ENCODE peak calls at places on chromosome 12, in ten cellular contexts. One of them, this sample, is unnamed.
A peak's percentile ranks its signal among the peaks of the same experiment; 100 is the strongest.

GRCh38 chr12:56957229-56958052 is at the start of gene RDH16:
- DNase-seq in activated CD8-positive, alpha-beta memory T cell treated with anti-CD3 and anti-CD28 coated beads, Interleukin-2, amount 50 U/mL, for 48 hours: no peak
- DNase-seq in activated CD4-positive, alpha-beta T cell treated with anti-CD3 and anti-CD28 coated beads, Interleukin-2, amount 50 U/mL, for 4 hours: no peak
- DNase-seq in amygdala: no peak
- DNase-seq in T1000: no peak
- DNase-seq in stimulated activated CD4-positive, alpha-beta T cell treated with anti-CD3 and anti-CD28 coated beads, Interleukin-2, amount 100 ng/mL, for 24 hours: no peak
- DNase-seq in hippocampal formation: no peak
- DNase-seq in GM20000: peak; percentile 2
- DNase-seq in bronchial epithelial cell: peak; percentile 93
- DNase-seq in AML-193: no peak
- DNase-seq in this sample: peak; percentile 78

GRCh38 chr12:132441871-132442863 is 47.8 kb upstream of the FBRSL1 start:
- DNase-seq in activated CD8-positive, alpha-beta memory T cell treated with anti-CD3 and anti-CD28 coated beads, Interleukin-2, amount 50 U/mL, for 48 hours: no peak
- DNase-seq in activated CD4-positive, alpha-beta T cell treated with anti-CD3 and anti-CD28 coated beads, Interleukin-2, amount 50 U/mL, for 4 hours: no peak
- DNase-seq in amygdala: no peak
- DNase-seq in T1000: no peak
- DNase-seq in stimulated activated CD4-positive, alpha-beta T cell treated with anti-CD3 and anti-CD28 coated beads, Interleukin-2, amount 100 ng/mL, for 24 hours: no peak
- DNase-seq in hippocampal formation: no peak
- DNase-seq in GM20000: no peak
- DNase-seq in bronchial epithelial cell: no peak
- DNase-seq in AML-193: no peak
- DNase-seq in this sample: no peak

GRCh38 chr12:12890815-12891645 is at the start of gene GPRC5A:
- DNase-seq in activated CD8-positive, alpha-beta memory T cell treated with anti-CD3 and anti-CD28 coated beads, Interleukin-2, amount 50 U/mL, for 48 hours: peak; percentile 70
- DNase-seq in activated CD4-positive, alpha-beta T cell treated with anti-CD3 and anti-CD28 coated beads, Interleukin-2, amount 50 U/mL, for 4 hours: peak; percentile 21
- DNase-seq in amygdala: no peak
- DNase-seq in T1000: peak; percentile 95
- DNase-seq in stimulated activated CD4-positive, alpha-beta T cell treated with anti-CD3 and anti-CD28 coated beads, Interleukin-2, amount 100 ng/mL, for 24 hours: peak; percentile 36
- DNase-seq in hippocampal formation: no peak
- DNase-seq in GM20000: peak; percentile 54
- DNase-seq in bronchial epithelial cell: peak; percentile 89
- DNase-seq in AML-193: no peak
- DNase-seq in this sample: peak; percentile 87

GRCh38 chr12:12872139-12872933 is 19.0 kb upstream of the GPRC5A start:
- DNase-seq in activated CD8-positive, alpha-beta memory T cell treated with anti-CD3 and anti-CD28 coated beads, Interleukin-2, amount 50 U/mL, for 48 hours: no peak
- DNase-seq in activated CD4-positive, alpha-beta T cell treated with anti-CD3 and anti-CD28 coated beads, Interleukin-2, amount 50 U/mL, for 4 hours: no peak
- DNase-seq in amygdala: no peak
- DNase-seq in T1000: peak; percentile 50
- DNase-seq in stimulated activated CD4-positive, alpha-beta T cell treated with anti-CD3 and anti-CD28 coated beads, Interleukin-2, amount 100 ng/mL, for 24 hours: no peak
- DNase-seq in hippocampal formation: no peak
- DNase-seq in GM20000: no peak
- DNase-seq in bronchial epithelial cell: peak; percentile 99
- DNase-seq in AML-193: no peak
- DNase-seq in this sample: peak; percentile 73

GRCh38 chr12:124538194-124539082 is 29.0 kb downstream of the NCOR2 start:
- DNase-seq in activated CD8-positive, alpha-beta memory T cell treated with anti-CD3 and anti-CD28 coated beads, Interleukin-2, amount 50 U/mL, for 48 hours: no peak
- DNase-seq in activated CD4-positive, alpha-beta T cell treated with anti-CD3 and anti-CD28 coated beads, Interleukin-2, amount 50 U/mL, for 4 hours: no peak
- DNase-seq in amygdala: no peak
- DNase-seq in T1000: no peak
- DNase-seq in stimulated activated CD4-positive, alpha-beta T cell treated with anti-CD3 and anti-CD28 coated beads, Interleukin-2, amount 100 ng/mL, for 24 hours: no peak
- DNase-seq in hippocampal formation: no peak
- DNase-seq in GM20000: no peak
- DNase-seq in bronchial epithelial cell: no peak
- DNase-seq in AML-193: no peak
- DNase-seq in this sample: no peak

GRCh38 chr12:67667276-67668073 is 18.9 kb downstream of the DYRK2 start:
- DNase-seq in activated CD8-positive, alpha-beta memory T cell treated with anti-CD3 and anti-CD28 coated beads, Interleukin-2, amount 50 U/mL, for 48 hours: no peak
- DNase-seq in activated CD4-positive, alpha-beta T cell treated with anti-CD3 and anti-CD28 coated beads, Interleukin-2, amount 50 U/mL, for 4 hours: no peak
- DNase-seq in amygdala: no peak
- DNase-seq in T1000: no peak
- DNase-seq in stimulated activated CD4-positive, alpha-beta T cell treated with anti-CD3 and anti-CD28 coated beads, Interleukin-2, amount 100 ng/mL, for 24 hours: no peak
- DNase-seq in hippocampal formation: no peak
- DNase-seq in GM20000: no peak
- DNase-seq in bronchial epithelial cell: no peak
- DNase-seq in AML-193: no peak
- DNase-seq in this sample: no peak

GRCh38 chr12:3299929-3300832 is 190.8 kb upstream of the PRMT8 start:
- DNase-seq in activated CD8-positive, alpha-beta memory T cell treated with anti-CD3 and anti-CD28 coated beads, Interleukin-2, amount 50 U/mL, for 48 hours: peak; percentile 89
- DNase-seq in activated CD4-positive, alpha-beta T cell treated with anti-CD3 and anti-CD28 coated beads, Interleukin-2, amount 50 U/mL, for 4 hours: peak; percentile 73
- DNase-seq in amygdala: peak; percentile 70
- DNase-seq in T1000: peak; percentile 95
- DNase-seq in stimulated activated CD4-positive, alpha-beta T cell treated with anti-CD3 and anti-CD28 coated beads, Interleukin-2, amount 100 ng/mL, for 24 hours: peak; percentile 85
- DNase-seq in hippocampal formation: peak; percentile 88
- DNase-seq in GM20000: peak; percentile 82
- DNase-seq in bronchial epithelial cell: peak; percentile 99
- DNase-seq in AML-193: peak; percentile 56
- DNase-seq in this sample: peak; percentile 88

GRCh38 chr12:124523071-124523470 is 44.3 kb downstream of the NCOR2 start:
- DNase-seq in activated CD8-positive, alpha-beta memory T cell treated with anti-CD3 and anti-CD28 coated beads, Interleukin-2, amount 50 U/mL, for 48 hours: no peak
- DNase-seq in activated CD4-positive, alpha-beta T cell treated with anti-CD3 and anti-CD28 coated beads, Interleukin-2, amount 50 U/mL, for 4 hours: no peak
- DNase-seq in amygdala: peak; percentile 51
- DNase-seq in T1000: no peak
- DNase-seq in stimulated activated CD4-positive, alpha-beta T cell treated with anti-CD3 and anti-CD28 coated beads, Interleukin-2, amount 100 ng/mL, for 24 hours: no peak
- DNase-seq in hippocampal formation: no peak
- DNase-seq in GM20000: no peak
- DNase-seq in bronchial epithelial cell: peak; percentile 50
- DNase-seq in AML-193: no peak
- DNase-seq in this sample: no peak

GRCh38 chr12:123398177-123398916 is 14.4 kb downstream of the KMT5A start:
- DNase-seq in activated CD8-positive, alpha-beta memory T cell treated with anti-CD3 and anti-CD28 coated beads, Interleukin-2, amount 50 U/mL, for 48 hours: no peak
- DNase-seq in activated CD4-positive, alpha-beta T cell treated with anti-CD3 and anti-CD28 coated beads, Interleukin-2, amount 50 U/mL, for 4 hours: no peak
- DNase-seq in amygdala: no peak
- DNase-seq in T1000: no peak
- DNase-seq in stimulated activated CD4-positive, alpha-beta T cell treated with anti-CD3 and anti-CD28 coated beads, Interleukin-2, amount 100 ng/mL, for 24 hours: no peak
- DNase-seq in hippocampal formation: peak; percentile 50
- DNase-seq in GM20000: no peak
- DNase-seq in bronchial epithelial cell: no peak
- DNase-seq in AML-193: no peak
- DNase-seq in this sample: no peak

GRCh38 chr12:117489671-117490070 is 128.2 kb upstream of the NOS1 start:
- DNase-seq in activated CD8-positive, alpha-beta memory T cell treated with anti-CD3 and anti-CD28 coated beads, Interleukin-2, amount 50 U/mL, for 48 hours: no peak
- DNase-seq in activated CD4-positive, alpha-beta T cell treated with anti-CD3 and anti-CD28 coated beads, Interleukin-2, amount 50 U/mL, for 4 hours: no peak
- DNase-seq in amygdala: no peak
- DNase-seq in T1000: no peak
- DNase-seq in stimulated activated CD4-positive, alpha-beta T cell treated with anti-CD3 and anti-CD28 coated beads, Interleukin-2, amount 100 ng/mL, for 24 hours: no peak
- DNase-seq in hippocampal formation: no peak
- DNase-seq in GM20000: no peak
- DNase-seq in bronchial epithelial cell: no peak
- DNase-seq in AML-193: no peak
- DNase-seq in this sample: no peak

GRCh38 chr12:69873429-69873828 is 48.4 kb downstream of the MYRFL start:
- DNase-seq in activated CD8-positive, alpha-beta memory T cell treated with anti-CD3 and anti-CD28 coated beads, Interleukin-2, amount 50 U/mL, for 48 hours: no peak
- DNase-seq in activated CD4-positive, alpha-beta T cell treated with anti-CD3 and anti-CD28 coated beads, Interleukin-2, amount 50 U/mL, for 4 hours: no peak
- DNase-seq in amygdala: no peak
- DNase-seq in T1000: no peak
- DNase-seq in stimulated activated CD4-positive, alpha-beta T cell treated with anti-CD3 and anti-CD28 coated beads, Interleukin-2, amount 100 ng/mL, for 24 hours: no peak
- DNase-seq in hippocampal formation: no peak
- DNase-seq in GM20000: no peak
- DNase-seq in bronchial epithelial cell: peak; percentile 81
- DNase-seq in AML-193: no peak
- DNase-seq in this sample: peak; percentile 57

GRCh38 chr12:32609966-32610365 is 69.1 kb upstream of the DNM1L start:
- DNase-seq in activated CD8-positive, alpha-beta memory T cell treated with anti-CD3 and anti-CD28 coated beads, Interleukin-2, amount 50 U/mL, for 48 hours: no peak
- DNase-seq in activated CD4-positive, alpha-beta T cell treated with anti-CD3 and anti-CD28 coated beads, Interleukin-2, amount 50 U/mL, for 4 hours: no peak
- DNase-seq in amygdala: no peak
- DNase-seq in T1000: no peak
- DNase-seq in stimulated activated CD4-positive, alpha-beta T cell treated with anti-CD3 and anti-CD28 coated beads, Interleukin-2, amount 100 ng/mL, for 24 hours: no peak
- DNase-seq in hippocampal formation: no peak
- DNase-seq in GM20000: no peak
- DNase-seq in bronchial epithelial cell: no peak
- DNase-seq in AML-193: no peak
- DNase-seq in this sample: no peak

GRCh38 chr12:121036810-121037326 is 2.2 kb downstream of the OASL start:
- DNase-seq in activated CD8-positive, alpha-beta memory T cell treated with anti-CD3 and anti-CD28 coated beads, Interleukin-2, amount 50 U/mL, for 48 hours: peak; percentile 62
- DNase-seq in activated CD4-positive, alpha-beta T cell treated with anti-CD3 and anti-CD28 coated beads, Interleukin-2, amount 50 U/mL, for 4 hours: peak; percentile 33
- DNase-seq in amygdala: no peak
- DNase-seq in T1000: no peak
- DNase-seq in stimulated activated CD4-positive, alpha-beta T cell treated with anti-CD3 and anti-CD28 coated beads, Interleukin-2, amount 100 ng/mL, for 24 hours: peak; percentile 60
- DNase-seq in hippocampal formation: no peak
- DNase-seq in GM20000: no peak
- DNase-seq in bronchial epithelial cell: peak; percentile 66
- DNase-seq in AML-193: no peak
- DNase-seq in this sample: peak; percentile 79

GRCh38 chr12:67742461-67742860 is 93.9 kb downstream of the DYRK2 start:
- DNase-seq in activated CD8-positive, alpha-beta memory T cell treated with anti-CD3 and anti-CD28 coated beads, Interleukin-2, amount 50 U/mL, for 48 hours: no peak
- DNase-seq in activated CD4-positive, alpha-beta T cell treated with anti-CD3 and anti-CD28 coated beads, Interleukin-2, amount 50 U/mL, for 4 hours: no peak
- DNase-seq in amygdala: no peak
- DNase-seq in T1000: no peak
- DNase-seq in stimulated activated CD4-positive, alpha-beta T cell treated with anti-CD3 and anti-CD28 coated beads, Interleukin-2, amount 100 ng/mL, for 24 hours: no peak
- DNase-seq in hippocampal formation: no peak
- DNase-seq in GM20000: no peak
- DNase-seq in bronchial epithelial cell: no peak
- DNase-seq in AML-193: no peak
- DNase-seq in this sample: no peak

GRCh38 chr12:124665516-124665915 is 98.1 kb upstream of the NCOR2 start:
- DNase-seq in activated CD8-positive, alpha-beta memory T cell treated with anti-CD3 and anti-CD28 coated beads, Interleukin-2, amount 50 U/mL, for 48 hours: no peak
- DNase-seq in activated CD4-positive, alpha-beta T cell treated with anti-CD3 and anti-CD28 coated beads, Interleukin-2, amount 50 U/mL, for 4 hours: no peak
- DNase-seq in amygdala: no peak
- DNase-seq in T1000: no peak
- DNase-seq in stimulated activated CD4-positive, alpha-beta T cell treated with anti-CD3 and anti-CD28 coated beads, Interleukin-2, amount 100 ng/mL, for 24 hours: no peak
- DNase-seq in hippocampal formation: no peak
- DNase-seq in GM20000: no peak
- DNase-seq in bronchial epithelial cell: no peak
- DNase-seq in AML-193: no peak
- DNase-seq in this sample: no peak

GRCh38 chr12:122855985-122856831 is 21.0 kb downstream of the HIP1R start:
- DNase-seq in activated CD8-positive, alpha-beta memory T cell treated with anti-CD3 and anti-CD28 coated beads, Interleukin-2, amount 50 U/mL, for 48 hours: no peak
- DNase-seq in activated CD4-positive, alpha-beta T cell treated with anti-CD3 and anti-CD28 coated beads, Interleukin-2, amount 50 U/mL, for 4 hours: no peak
- DNase-seq in amygdala: no peak
- DNase-seq in T1000: no peak
- DNase-seq in stimulated activated CD4-positive, alpha-beta T cell treated with anti-CD3 and anti-CD28 coated beads, Interleukin-2, amount 100 ng/mL, for 24 hours: no peak
- DNase-seq in hippocampal formation: no peak
- DNase-seq in GM20000: no peak
- DNase-seq in bronchial epithelial cell: no peak
- DNase-seq in AML-193: no peak
- DNase-seq in this sample: no peak

GRCh38 chr12:85948340-85948739 is 74.2 kb downstream of the NTS start:
- DNase-seq in activated CD8-positive, alpha-beta memory T cell treated with anti-CD3 and anti-CD28 coated beads, Interleukin-2, amount 50 U/mL, for 48 hours: no peak
- DNase-seq in activated CD4-positive, alpha-beta T cell treated with anti-CD3 and anti-CD28 coated beads, Interleukin-2, amount 50 U/mL, for 4 hours: no peak
- DNase-seq in amygdala: no peak
- DNase-seq in T1000: no peak
- DNase-seq in stimulated activated CD4-positive, alpha-beta T cell treated with anti-CD3 and anti-CD28 coated beads, Interleukin-2, amount 100 ng/mL, for 24 hours: no peak
- DNase-seq in hippocampal formation: no peak
- DNase-seq in GM20000: no peak
- DNase-seq in bronchial epithelial cell: no peak
- DNase-seq in AML-193: no peak
- DNase-seq in this sample: no peak

GRCh38 chr12:39986674-39987073 is 119.2 kb downstream of the SLC2A13 start:
- DNase-seq in activated CD8-positive, alpha-beta memory T cell treated with anti-CD3 and anti-CD28 coated beads, Interleukin-2, amount 50 U/mL, for 48 hours: no peak
- DNase-seq in activated CD4-positive, alpha-beta T cell treated with anti-CD3 and anti-CD28 coated beads, Interleukin-2, amount 50 U/mL, for 4 hours: no peak
- DNase-seq in amygdala: no peak
- DNase-seq in T1000: no peak
- DNase-seq in stimulated activated CD4-positive, alpha-beta T cell treated with anti-CD3 and anti-CD28 coated beads, Interleukin-2, amount 100 ng/mL, for 24 hours: no peak
- DNase-seq in hippocampal formation: no peak
- DNase-seq in GM20000: no peak
- DNase-seq in bronchial epithelial cell: peak; percentile 86
- DNase-seq in AML-193: no peak
- DNase-seq in this sample: no peak

GRCh38 chr12:47986832-47987231 is 17.4 kb downstream of the COL2A1 start:
- DNase-seq in activated CD8-positive, alpha-beta memory T cell treated with anti-CD3 and anti-CD28 coated beads, Interleukin-2, amount 50 U/mL, for 48 hours: no peak
- DNase-seq in activated CD4-positive, alpha-beta T cell treated with anti-CD3 and anti-CD28 coated beads, Interleukin-2, amount 50 U/mL, for 4 hours: no peak
- DNase-seq in amygdala: no peak
- DNase-seq in T1000: no peak
- DNase-seq in stimulated activated CD4-positive, alpha-beta T cell treated with anti-CD3 and anti-CD28 coated beads, Interleukin-2, amount 100 ng/mL, for 24 hours: no peak
- DNase-seq in hippocampal formation: no peak
- DNase-seq in GM20000: no peak
- DNase-seq in bronchial epithelial cell: no peak
- DNase-seq in AML-193: no peak
- DNase-seq in this sample: no peak

GRCh38 chr12:75850751-75851462 is 180.7 kb downstream of the PHLDA1 start:
- DNase-seq in activated CD8-positive, alpha-beta memory T cell treated with anti-CD3 and anti-CD28 coated beads, Interleukin-2, amount 50 U/mL, for 48 hours: no peak
- DNase-seq in activated CD4-positive, alpha-beta T cell treated with anti-CD3 and anti-CD28 coated beads, Interleukin-2, amount 50 U/mL, for 4 hours: no peak
- DNase-seq in amygdala: no peak
- DNase-seq in T1000: peak; percentile 34
- DNase-seq in stimulated activated CD4-positive, alpha-beta T cell treated with anti-CD3 and anti-CD28 coated beads, Interleukin-2, amount 100 ng/mL, for 24 hours: no peak
- DNase-seq in hippocampal formation: no peak
- DNase-seq in GM20000: no peak
- DNase-seq in bronchial epithelial cell: peak; percentile 92
- DNase-seq in AML-193: no peak
- DNase-seq in this sample: peak; percentile 57

GRCh38 chr12:6116481-6117021 is 7.9 kb downstream of the VWF start:
- DNase-seq in activated CD8-positive, alpha-beta memory T cell treated with anti-CD3 and anti-CD28 coated beads, Interleukin-2, amount 50 U/mL, for 48 hours: no peak
- DNase-seq in activated CD4-positive, alpha-beta T cell treated with anti-CD3 and anti-CD28 coated beads, Interleukin-2, amount 50 U/mL, for 4 hours: no peak
- DNase-seq in amygdala: no peak
- DNase-seq in T1000: no peak
- DNase-seq in stimulated activated CD4-positive, alpha-beta T cell treated with anti-CD3 and anti-CD28 coated beads, Interleukin-2, amount 100 ng/mL, for 24 hours: no peak
- DNase-seq in hippocampal formation: no peak
- DNase-seq in GM20000: no peak
- DNase-seq in bronchial epithelial cell: peak; percentile 24
- DNase-seq in AML-193: no peak
- DNase-seq in this sample: no peak

GRCh38 chr12:116054280-116054679 is 223.2 kb downstream of the MED13L start:
- DNase-seq in activated CD8-positive, alpha-beta memory T cell treated with anti-CD3 and anti-CD28 coated beads, Interleukin-2, amount 50 U/mL, for 48 hours: no peak
- DNase-seq in activated CD4-positive, alpha-beta T cell treated with anti-CD3 and anti-CD28 coated beads, Interleukin-2, amount 50 U/mL, for 4 hours: no peak
- DNase-seq in amygdala: no peak
- DNase-seq in T1000: no peak
- DNase-seq in stimulated activated CD4-positive, alpha-beta T cell treated with anti-CD3 and anti-CD28 coated beads, Interleukin-2, amount 100 ng/mL, for 24 hours: no peak
- DNase-seq in hippocampal formation: no peak
- DNase-seq in GM20000: no peak
- DNase-seq in bronchial epithelial cell: no peak
- DNase-seq in AML-193: no peak
- DNase-seq in this sample: no peak

GRCh38 chr12:78928200-78929074 is 63.9 kb downstream of the SYT1 start:
- DNase-seq in activated CD8-positive, alpha-beta memory T cell treated with anti-CD3 and anti-CD28 coated beads, Interleukin-2, amount 50 U/mL, for 48 hours: no peak
- DNase-seq in activated CD4-positive, alpha-beta T cell treated with anti-CD3 and anti-CD28 coated beads, Interleukin-2, amount 50 U/mL, for 4 hours: no peak
- DNase-seq in amygdala: no peak
- DNase-seq in T1000: no peak
- DNase-seq in stimulated activated CD4-positive, alpha-beta T cell treated with anti-CD3 and anti-CD28 coated beads, Interleukin-2, amount 100 ng/mL, for 24 hours: no peak
- DNase-seq in hippocampal formation: no peak
- DNase-seq in GM20000: no peak
- DNase-seq in bronchial epithelial cell: peak; percentile 90
- DNase-seq in AML-193: no peak
- DNase-seq in this sample: peak; percentile 60

GRCh38 chr12:13631873-13632272 is 349.5 kb downstream of the GRIN2B start:
- DNase-seq in activated CD8-positive, alpha-beta memory T cell treated with anti-CD3 and anti-CD28 coated beads, Interleukin-2, amount 50 U/mL, for 48 hours: no peak
- DNase-seq in activated CD4-positive, alpha-beta T cell treated with anti-CD3 and anti-CD28 coated beads, Interleukin-2, amount 50 U/mL, for 4 hours: no peak
- DNase-seq in amygdala: no peak
- DNase-seq in T1000: no peak
- DNase-seq in stimulated activated CD4-positive, alpha-beta T cell treated with anti-CD3 and anti-CD28 coated beads, Interleukin-2, amount 100 ng/mL, for 24 hours: no peak
- DNase-seq in hippocampal formation: no peak
- DNase-seq in GM20000: no peak
- DNase-seq in bronchial epithelial cell: no peak
- DNase-seq in AML-193: no peak
- DNase-seq in this sample: no peak

GRCh38 chr12:6195665-6196535 is 4.3 kb upstream of the CD9 start:
- DNase-seq in activated CD8-positive, alpha-beta memory T cell treated with anti-CD3 and anti-CD28 coated beads, Interleukin-2, amount 50 U/mL, for 48 hours: peak; percentile 91
- DNase-seq in activated CD4-positive, alpha-beta T cell treated with anti-CD3 and anti-CD28 coated beads, Interleukin-2, amount 50 U/mL, for 4 hours: peak; percentile 69
- DNase-seq in amygdala: peak; percentile 38
- DNase-seq in T1000: peak; percentile 91
- DNase-seq in stimulated activated CD4-positive, alpha-beta T cell treated with anti-CD3 and anti-CD28 coated beads, Interleukin-2, amount 100 ng/mL, for 24 hours: peak; percentile 86
- DNase-seq in hippocampal formation: peak; percentile 78
- DNase-seq in GM20000: peak; percentile 95
- DNase-seq in bronchial epithelial cell: peak; percentile 94
- DNase-seq in AML-193: peak; percentile 41
- DNase-seq in this sample: peak; percentile 93

GRCh38 chr12:25681580-25681979 is 128.5 kb upstream of the LMNTD1 start:
- DNase-seq in activated CD8-positive, alpha-beta memory T cell treated with anti-CD3 and anti-CD28 coated beads, Interleukin-2, amount 50 U/mL, for 48 hours: no peak
- DNase-seq in activated CD4-positive, alpha-beta T cell treated with anti-CD3 and anti-CD28 coated beads, Interleukin-2, amount 50 U/mL, for 4 hours: no peak
- DNase-seq in amygdala: no peak
- DNase-seq in T1000: no peak
- DNase-seq in stimulated activated CD4-positive, alpha-beta T cell treated with anti-CD3 and anti-CD28 coated beads, Interleukin-2, amount 100 ng/mL, for 24 hours: no peak
- DNase-seq in hippocampal formation: no peak
- DNase-seq in GM20000: no peak
- DNase-seq in bronchial epithelial cell: peak; percentile 55
- DNase-seq in AML-193: no peak
- DNase-seq in this sample: no peak

GRCh38 chr12:131892711-131893604 is 1.5 kb upstream of the ULK1 start:
- DNase-seq in activated CD8-positive, alpha-beta memory T cell treated with anti-CD3 and anti-CD28 coated beads, Interleukin-2, amount 50 U/mL, for 48 hours: no peak
- DNase-seq in activated CD4-positive, alpha-beta T cell treated with anti-CD3 and anti-CD28 coated beads, Interleukin-2, amount 50 U/mL, for 4 hours: no peak
- DNase-seq in amygdala: no peak
- DNase-seq in T1000: no peak
- DNase-seq in stimulated activated CD4-positive, alpha-beta T cell treated with anti-CD3 and anti-CD28 coated beads, Interleukin-2, amount 100 ng/mL, for 24 hours: no peak
- DNase-seq in hippocampal formation: no peak
- DNase-seq in GM20000: no peak
- DNase-seq in bronchial epithelial cell: no peak
- DNase-seq in AML-193: no peak
- DNase-seq in this sample: no peak

GRCh38 chr12:57145460-57146059 is 1.9 kb downstream of the LRP1-AS start:
- DNase-seq in activated CD8-positive, alpha-beta memory T cell treated with anti-CD3 and anti-CD28 coated beads, Interleukin-2, amount 50 U/mL, for 48 hours: no peak
- DNase-seq in activated CD4-positive, alpha-beta T cell treated with anti-CD3 and anti-CD28 coated beads, Interleukin-2, amount 50 U/mL, for 4 hours: no peak
- DNase-seq in amygdala: peak; percentile 30
- DNase-seq in T1000: no peak
- DNase-seq in stimulated activated CD4-positive, alpha-beta T cell treated with anti-CD3 and anti-CD28 coated beads, Interleukin-2, amount 100 ng/mL, for 24 hours: no peak
- DNase-seq in hippocampal formation: peak; percentile 33
- DNase-seq in GM20000: no peak
- DNase-seq in bronchial epithelial cell: no peak
- DNase-seq in AML-193: no peak
- DNase-seq in this sample: no peak